ENCODE peak calls at places on chromosomes 3 and 15, in eight cellular contexts. A is lung; U is transverse colon; W is fibroblast of lung; R is heart left ventricle; I is effector memory CD4-positive, alpha-beta T cell; F is CD8-positive, alpha-beta T cell; T is upper lobe of left lung. C is an unnamed sample.

GRCh38 chr15:88605507-88606436 is 15.4 kb upstream of the AEN start:
- DNase-seq in A (no peak), U (no peak), W (peak; percentile 32), R (peak; percentile 48), I (no peak), F (no peak), T (no peak), C (peak; percentile 39)

GRCh38 chr3:60829058-60829457 is 422.2 kb downstream of the FHIT start:
- DNase-seq in A (no peak), U (no peak), W (no peak), R (no peak), I (no peak), F (no peak), T (no peak), C (no peak)

GRCh38 chr3:30770387-30770786 is 124.1 kb downstream of the GADL1 start:
- DNase-seq in A (peak; percentile 35), U (peak; percentile 15), W (peak; percentile 87), R (peak; percentile 18), I (no peak), F (no peak), T (peak; percentile 21), C (no peak)

GRCh38 chr3:193396451-193397244 is 18.1 kb upstream of the ATP13A5 start:
- DNase-seq in A (no peak), U (no peak), W (no peak), R (no peak), I (no peak), F (no peak), T (no peak), C (no peak)

GRCh38 chr3:146160964-146161724 is at the start of gene PLOD2:
- DNase-seq in A (peak; percentile 75), U (peak; percentile 83), W (peak; percentile 86), R (peak; percentile 77), I (no peak), F (no peak), T (peak; percentile 70), C (no peak)

GRCh38 chr3:63727248-63727647 is 74.8 kb downstream of the SNTN start:
- DNase-seq in A (no peak), U (no peak), W (no peak), R (no peak), I (no peak), F (no peak), T (no peak), C (no peak)

GRCh38 chr3:136749106-136749505 is 3.1 kb downstream of the STAG1 start:
- DNase-seq in A (no peak), U (no peak), W (no peak), R (no peak), I (no peak), F (no peak), T (no peak), C (no peak)

GRCh38 chr15:70633394-70633793 is 130.0 kb downstream of the UACA start:
- DNase-seq in A (no peak), U (no peak), W (no peak), R (no peak), I (no peak), F (no peak), T (no peak), C (no peak)

GRCh38 chr15:65248506-65248905 is 37.2 kb upstream of the CILP start:
- DNase-seq in A (no peak), U (no peak), W (no peak), R (no peak), I (no peak), F (no peak), T (no peak), C (no peak)

GRCh38 chr3:177633671-177634207 is 436.5 kb upstream of the TBL1XR1 start:
- DNase-seq in A (no peak), U (no peak), W (peak; percentile 97), R (no peak), I (no peak), F (no peak), T (no peak), C (no peak)

GRCh38 chr3:171351676-171352075 is 108.5 kb downstream of the TNIK start:
- DNase-seq in A (no peak), U (no peak), W (peak; percentile 86), R (no peak), I (no peak), F (no peak), T (no peak), C (no peak)

GRCh38 chr3:141493152-141493551 is 6.3 kb downstream of the RASA2 start:
- DNase-seq in A (no peak), U (no peak), W (no peak), R (no peak), I (no peak), F (no peak), T (no peak), C (no peak)

DNA sequence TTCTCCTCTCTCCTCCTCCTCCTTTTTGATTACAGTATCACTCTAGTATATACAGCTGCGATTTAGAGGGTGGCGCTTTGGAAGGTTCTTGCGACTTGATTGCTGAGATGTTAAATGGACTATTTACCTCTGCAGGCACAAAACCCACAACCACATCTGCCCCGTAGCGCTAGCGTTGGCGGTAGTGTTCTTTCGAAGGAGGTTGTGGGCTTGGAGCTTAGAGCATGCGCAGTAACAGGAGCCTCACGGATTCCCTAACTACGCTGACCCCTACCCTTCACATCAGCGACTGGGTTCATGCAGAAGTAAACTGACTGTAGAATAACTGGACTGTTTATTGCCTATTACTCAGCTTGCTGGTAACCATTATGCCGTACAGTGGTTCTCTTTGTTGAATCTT is 58.0 kb downstream of the CGGBP1 start:
- DNase-seq in A (no peak), U (peak; percentile 11), W (peak; percentile 34), R (no peak), I (no peak), F (no peak), T (no peak), C (no peak)
- H3K4me3 ChIP-seq in A (no peak overlapping the region), U (no peak overlapping the region), W (peak overlapping the region; percentile 46), R (peak overlapping the region; percentile 37), I (no peak overlapping the region), F (no peak overlapping the region), T (peak overlapping the region; percentile 22), C (no peak overlapping the region)

GRCh38 chr15:99593070-99593469 is 27.3 kb downstream of the MEF2A start:
- DNase-seq in A (no peak), U (no peak), W (no peak), R (no peak), I (no peak), F (no peak), T (no peak), C (no peak)

GRCh38 chr15:99603828-99604227 is 38.0 kb downstream of the MEF2A start:
- DNase-seq in A (no peak), U (no peak), W (no peak), R (no peak), I (no peak), F (no peak), T (no peak), C (no peak)

GRCh38 chr15:99594916-99595315 is 29.1 kb downstream of the MEF2A start:
- DNase-seq in A (no peak), U (no peak), W (no peak), R (no peak), I (no peak), F (no peak), T (no peak), C (no peak)

GRCh38 chr15:99598296-99598695 is 32.5 kb downstream of the MEF2A start:
- DNase-seq in A (no peak), U (no peak), W (no peak), R (no peak), I (no peak), F (no peak), T (no peak), C (no peak)
- H3K27ac ChIP-seq in A (no peak overlapping the region), U (no peak overlapping the region), W (no peak overlapping the region), R (no peak overlapping the region), I (no peak overlapping the region), F (no peak overlapping the region), T (no peak overlapping the region), C (no peak overlapping the region)

DNA sequence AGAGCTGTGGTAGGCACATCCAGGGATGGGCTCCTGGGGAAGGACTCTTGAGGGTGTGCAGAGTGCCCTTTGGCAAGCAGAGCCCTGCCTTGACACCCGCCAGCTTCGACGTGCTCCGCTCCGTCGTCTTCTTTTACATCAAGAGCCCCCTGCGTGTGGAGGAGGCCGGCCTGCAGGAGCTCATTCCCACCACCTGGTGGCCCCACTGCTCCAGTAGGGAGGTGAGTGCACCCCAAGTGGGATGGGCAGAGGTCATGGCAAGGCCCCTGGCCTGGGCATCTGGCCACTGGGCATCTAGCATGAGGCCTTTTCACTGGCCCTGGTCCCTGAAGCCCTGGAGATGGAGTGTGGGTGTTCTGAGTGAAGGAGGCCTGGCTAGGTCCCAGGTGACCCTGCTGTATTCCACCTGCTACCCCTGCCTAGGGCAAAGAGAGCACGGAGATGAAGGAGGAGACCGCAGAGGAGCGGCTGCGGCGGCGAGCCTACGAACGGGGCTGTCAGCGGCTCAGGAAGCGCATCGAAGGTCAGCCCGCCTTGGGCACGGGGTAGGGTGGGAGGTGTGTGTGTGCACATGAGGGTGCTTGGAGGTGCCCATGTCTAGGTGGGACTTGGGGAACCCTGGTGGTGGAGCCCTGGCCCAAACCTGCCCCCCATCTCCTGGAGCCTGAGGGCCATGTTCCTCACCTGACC is 12.2 kb downstream of the RNF123 start:
- DNase-seq in A (no peak), U (no peak), W (no peak), R (no peak), I (no peak), F (no peak), T (no peak), C (peak; percentile 17)
- H3K36me3 ChIP-seq in A (peaks cover 63% of the 10 kb centered on the region), U (peaks cover 10% of the 10 kb centered on the region), W (peaks cover 10% of the 10 kb centered on the region), R (peaks cover 85% of the 10 kb centered on the region), I (peaks cover 52% of the 10 kb centered on the region), F (peaks cover 4% of the 10 kb centered on the region), T (peaks cover 85% of the 10 kb centered on the region), C (peaks cover 12% of the 10 kb centered on the region)

DNA sequence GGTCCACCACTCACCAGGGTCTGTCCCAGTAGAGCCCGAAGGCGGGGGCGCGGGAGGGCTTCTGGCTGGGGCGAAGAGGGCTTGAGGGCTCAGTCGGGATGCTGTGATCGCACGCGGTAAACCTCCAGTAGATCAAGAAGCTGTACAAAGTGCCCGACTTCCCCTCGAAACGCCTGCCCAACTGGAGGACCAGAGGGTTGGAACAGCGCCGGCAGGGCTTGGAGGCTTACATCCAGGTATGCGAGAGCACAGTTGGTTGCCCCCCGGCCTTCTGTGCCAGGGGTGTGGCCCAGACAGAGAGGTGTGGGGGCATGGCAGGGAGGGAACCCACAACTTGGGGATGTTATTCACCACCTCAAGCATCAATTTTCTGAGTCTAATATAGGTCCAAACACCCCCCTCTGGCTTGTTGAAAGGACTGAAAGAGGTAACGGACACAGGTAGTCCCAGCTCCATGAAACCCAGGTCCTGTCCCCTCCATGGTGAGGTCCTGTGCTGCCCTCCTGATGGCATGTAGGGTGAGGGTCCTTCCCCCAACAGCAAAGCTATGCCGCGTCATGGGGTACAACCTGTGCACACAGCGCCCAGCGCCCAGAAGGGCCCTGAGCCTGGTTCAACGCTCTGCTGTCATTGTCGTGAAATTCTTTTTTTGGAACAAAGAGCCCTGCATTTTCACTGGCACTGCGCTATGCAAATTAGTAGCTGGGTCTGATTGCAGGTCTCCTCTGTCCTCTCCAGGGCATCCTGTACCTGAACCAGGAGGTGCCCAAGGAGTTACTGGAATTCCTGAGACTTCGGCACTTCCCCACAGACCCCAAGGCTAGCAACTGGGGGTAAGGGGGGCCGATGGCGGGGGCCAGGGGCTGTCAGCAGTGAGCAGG is 1.2 kb downstream of the SNX22 start:
- DNase-seq in A (peak; percentile 52), U (peak; percentile 23), W (no peak), R (peak; percentile 22), I (no peak), F (no peak), T (no peak), C (peak; percentile 16)
- H3K4me3 ChIP-seq in A (peak overlapping the region; percentile 22), U (no peak overlapping the region), W (peak overlapping the region; percentile 55), R (peak overlapping the region; percentile 59), I (peak overlapping the region; percentile 51), F (peak overlapping the region; percentile 27), T (peak overlapping the region; percentile 55), C (peak overlapping the region; percentile 38)